ENCODE peak calls at places on chromosomes 4 and X, in ten cellular contexts. P, Y, F, M, W, R, L, H, I and S are unnamed samples. For H3K4me1 and H3K9me3, the result is how much of the 10 kb centered on the place peaks cover.

GRCh38 chr4:24582235-24582863 is 2.0 kb downstream of the DHX15 start:
- DNase-seq in P (no peak), Y (no peak), F (no peak), M (no peak), W (no peak), R (no peak), L (no peak), H (peak), I (no peak), S (no peak)

GRCh38 chr4:23374280-23374679 is 515.6 kb downstream of the PPARGC1A start:
- DNase-seq in P (no peak), Y (no peak), F (no peak), M (no peak), W (no peak), R (no peak), L (no peak), H (no peak), I (no peak), S (no peak)

GRCh38 chrX:15894724-15895123 is 40.1 kb upstream of the AP1S2 start:
- DNase-seq in P (no peak), Y (no peak), F (no peak), M (no peak), W (no peak), R (no peak), L (no peak), H (no peak), I (no peak), S (no peak)

GRCh38 chr4:10080874-10081606 is 35.6 kb downstream of the WDR1 start:
- DNase-seq in P (no peak), Y (peak), F (no peak), M (no peak), W (no peak), R (no peak), L (peak), H (no peak), I (no peak), S (no peak)

GRCh38 chrX:74492720-74493201 is 71.5 kb downstream of the SLC16A2 start:
- DNase-seq in P (peak), Y (no peak), F (no peak), M (no peak), W (peak), R (no peak), L (no peak), H (peak), I (no peak), S (peak)

GRCh38 chrX:24842486-24842885 is 148.8 kb downstream of the POLA1 start:
- DNase-seq in P (no peak), Y (no peak), F (no peak), M (no peak), W (no peak), R (no peak), L (no peak), H (no peak), I (no peak), S (no peak)

GRCh38 chr4:123651127-123651526 is 254.5 kb downstream of the SPRY1 start:
- DNase-seq in P (no peak), Y (no peak), F (no peak), M (no peak), W (no peak), R (no peak), L (no peak), H (peak), I (no peak), S (no peak)

GRCh38 chr4:95248713-95249401 is 299.9 kb downstream of the UNC5C start:
- DNase-seq in P (no peak), Y (no peak), F (no peak), M (no peak), W (no peak), R (no peak), L (no peak), H (no peak), I (no peak), S (no peak)

GRCh38 chr4:70945046-70945445 is 42.9 kb downstream of the MOB1B start:
- DNase-seq in P (no peak), Y (no peak), F (no peak), M (no peak), W (no peak), R (no peak), L (no peak), H (no peak), I (no peak), S (no peak)

GRCh38 chr4:55078987-55079386 is 46.4 kb downstream of the KDR start:
- DNase-seq in P (no peak), Y (no peak), F (peak), M (no peak), W (no peak), R (no peak), L (peak), H (peak), I (no peak), S (no peak)

GRCh38 chr4:16443504-16444088 is 217.3 kb upstream of the TAPT1 start:
- DNase-seq in P (no peak), Y (no peak), F (no peak), M (peak), W (no peak), R (no peak), L (no peak), H (peak), I (no peak), S (no peak)

GRCh38 chr4:26719954-26720552 is 136.2 kb downstream of the TBC1D19 start:
- DNase-seq in P (no peak), Y (no peak), F (no peak), M (peak), W (no peak), R (no peak), L (no peak), H (peak), I (no peak), S (no peak)

GRCh38 chr4:112082954-112083586 is 62.2 kb upstream of the FAM241A start:
- DNase-seq in P (no peak), Y (no peak), F (no peak), M (peak), W (no peak), R (no peak), L (no peak), H (peak), I (peak), S (no peak)

GRCh38 chr4:166839615-166840251 is 394.6 kb downstream of the SPOCK3 start:
- DNase-seq in P (no peak), Y (no peak), F (no peak), M (no peak), W (no peak), R (no peak), L (no peak), H (no peak), I (no peak), S (no peak)

GRCh38 chr4:136078971-136079370 is 1453.3 kb downstream of the PCDH18 start:
- DNase-seq in P (no peak), Y (no peak), F (no peak), M (no peak), W (no peak), R (no peak), L (no peak), H (no peak), I (no peak), S (no peak)

GRCh38 chr4:27702710-27703431 is 842.2 kb downstream of the STIM2 start:
- DNase-seq in P (peak), Y (no peak), F (no peak), M (no peak), W (peak), R (no peak), L (no peak), H (no peak), I (no peak), S (no peak)

GRCh38 chr4:2849267-2850140 is 5.9 kb downstream of the ADD1 start:
- DNase-seq in P (no peak), Y (no peak), F (no peak), M (no peak), W (no peak), R (peak), L (no peak), H (no peak), I (no peak), S (no peak)

GRCh38 chr4:2847297-2847871 is 3.7 kb downstream of the ADD1 start:
- DNase-seq in P (peak), Y (no peak), F (no peak), M (no peak), W (no peak), R (no peak), L (no peak), H (no peak), I (no peak), S (no peak)

GRCh38 chr4:2852481-2852881 is 8.8 kb downstream of the ADD1 start:
- DNase-seq in P (no peak), Y (peak), F (peak), M (no peak), W (no peak), R (peak), L (peak), H (no peak), I (no peak), S (no peak)

GRCh38 chr4:2848449-2848848 is 4.8 kb downstream of the ADD1 start:
- DNase-seq in P (no peak), Y (no peak), F (no peak), M (no peak), W (no peak), R (no peak), L (no peak), H (peak), I (no peak), S (no peak)

DNA sequence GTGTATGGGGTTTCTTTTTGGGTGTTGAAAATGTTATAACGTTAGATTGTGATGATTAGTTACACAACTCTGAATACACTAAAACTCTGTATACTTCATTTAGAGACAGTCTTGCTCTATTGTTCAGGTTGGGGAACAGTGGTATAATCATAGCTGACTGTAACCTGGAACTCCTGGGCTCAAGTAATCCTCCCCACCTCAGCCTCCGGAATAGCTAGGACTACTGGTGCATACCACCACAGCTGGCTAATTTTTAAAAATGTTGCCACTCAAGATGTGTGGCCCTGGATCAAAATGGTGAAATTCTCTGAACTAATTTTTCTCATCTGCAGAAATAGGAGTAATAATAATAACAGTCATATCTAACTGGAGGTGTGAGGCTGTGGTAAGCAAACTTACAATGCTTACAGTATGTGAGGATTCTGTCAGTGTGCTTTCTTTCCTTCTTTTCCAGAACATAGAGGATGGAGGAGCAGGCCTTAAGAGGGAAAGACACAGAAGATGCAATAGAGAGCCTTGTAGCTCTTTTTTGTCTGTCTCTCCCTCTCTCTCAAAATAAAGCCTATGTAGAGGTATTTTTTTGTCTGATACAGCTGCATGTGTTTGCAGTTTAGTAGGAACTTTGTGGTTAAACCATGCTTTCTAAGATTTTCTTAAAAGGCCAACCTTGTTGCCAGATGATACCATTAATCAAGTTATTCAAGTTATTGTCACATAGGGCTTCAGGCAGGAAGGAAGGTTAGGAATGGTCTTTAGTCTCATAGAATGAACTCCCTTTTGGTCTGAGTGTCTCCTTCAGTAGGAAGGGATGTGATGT is 7.5 kb downstream of the ADD1 start:
- DNase-seq in P (no peak), Y (no peak), F (no peak), M (no peak), W (no peak), R (no peak), L (no peak), H (peak), I (no peak), S (peak)
- H3K4me1 ChIP-seq in P (under half), Y (half or more), F (half or more), M (under half), W (under half), R (under half), L (half or more), H (under half), I (under half), S (half or more)

GRCh38 chrX:7111518-7111917 is 36.0 kb upstream of the STS start:
- DNase-seq in P (no peak), Y (no peak), F (no peak), M (no peak), W (no peak), R (no peak), L (no peak), H (no peak), I (no peak), S (no peak)

GRCh38 chrX:7116081-7116480 is 31.4 kb upstream of the STS start:
- DNase-seq in P (no peak), Y (no peak), F (no peak), M (no peak), W (no peak), R (no peak), L (no peak), H (no peak), I (no peak), S (no peak)

GRCh38 chrX:7112071-7112470 is 35.4 kb upstream of the STS start:
- DNase-seq in P (no peak), Y (no peak), F (no peak), M (no peak), W (no peak), R (no peak), L (no peak), H (no peak), I (no peak), S (no peak)

GRCh38 chrX:7117587-7117986 is 29.9 kb upstream of the STS start:
- DNase-seq in P (peak), Y (no peak), F (no peak), M (no peak), W (peak), R (no peak), L (no peak), H (no peak), I (no peak), S (no peak)

DNA sequence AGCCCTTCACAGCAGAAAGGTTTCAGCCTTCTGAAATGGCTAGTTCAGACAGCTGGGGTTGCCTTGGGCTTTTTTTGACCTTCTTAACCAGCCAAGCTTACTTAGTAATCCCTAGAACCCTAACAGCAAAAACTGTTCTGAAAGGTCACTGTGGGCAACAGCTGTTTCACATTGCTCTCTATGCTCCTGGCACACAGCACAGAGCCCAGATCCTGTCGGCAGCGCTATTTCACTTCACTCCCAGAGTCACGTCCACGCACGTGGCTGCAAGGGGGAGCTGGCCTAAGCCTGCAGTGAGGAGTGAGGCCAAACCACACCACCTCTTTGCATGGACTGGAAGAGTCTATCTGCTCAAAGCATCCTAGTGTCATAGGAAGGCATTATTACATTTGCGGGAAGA is 32.0 kb upstream of the STS start:
- DNase-seq in P (no peak), Y (no peak), F (peak), M (no peak), W (no peak), R (no peak), L (no peak), H (peak), I (no peak), S (no peak)
- H3K9me3 ChIP-seq in P (under half), Y (under half), F (under half), M (under half), W (under half), R (under half), L (under half), H (under half), I (under half), S (under half)

GRCh38 chrX:3699841-3700381 is 13.5 kb downstream of the PRKX start:
- DNase-seq in P (no peak), Y (no peak), F (no peak), M (no peak), W (no peak), R (no peak), L (no peak), H (peak), I (no peak), S (no peak)

GRCh38 chrX:3697220-3697684 is 16.2 kb downstream of the PRKX start:
- DNase-seq in P (no peak), Y (no peak), F (no peak), M (no peak), W (no peak), R (no peak), L (no peak), H (no peak), I (no peak), S (no peak)

GRCh38 chrX:3697701-3698279 is 15.7 kb downstream of the PRKX start:
- DNase-seq in P (peak), Y (no peak), F (peak), M (no peak), W (no peak), R (no peak), L (no peak), H (peak), I (no peak), S (no peak)
- H3K4me1 ChIP-seq in P (under half), Y (under half), F (under half), M (under half), W (under half), R (under half), L (under half), H (under half), I (under half), S (under half)

GRCh38 chrX:143095841-143096240 is 70.1 kb downstream of the SPANXN4 start:
- DNase-seq in P (no peak), Y (no peak), F (no peak), M (no peak), W (no peak), R (no peak), L (no peak), H (no peak), I (no peak), S (no peak)
- H3K9me3 ChIP-seq in P (under half), Y (under half), F (under half), M (under half), W (under half), R (under half), L (under half), H (under half), I (under half), S (under half)

DNA sequence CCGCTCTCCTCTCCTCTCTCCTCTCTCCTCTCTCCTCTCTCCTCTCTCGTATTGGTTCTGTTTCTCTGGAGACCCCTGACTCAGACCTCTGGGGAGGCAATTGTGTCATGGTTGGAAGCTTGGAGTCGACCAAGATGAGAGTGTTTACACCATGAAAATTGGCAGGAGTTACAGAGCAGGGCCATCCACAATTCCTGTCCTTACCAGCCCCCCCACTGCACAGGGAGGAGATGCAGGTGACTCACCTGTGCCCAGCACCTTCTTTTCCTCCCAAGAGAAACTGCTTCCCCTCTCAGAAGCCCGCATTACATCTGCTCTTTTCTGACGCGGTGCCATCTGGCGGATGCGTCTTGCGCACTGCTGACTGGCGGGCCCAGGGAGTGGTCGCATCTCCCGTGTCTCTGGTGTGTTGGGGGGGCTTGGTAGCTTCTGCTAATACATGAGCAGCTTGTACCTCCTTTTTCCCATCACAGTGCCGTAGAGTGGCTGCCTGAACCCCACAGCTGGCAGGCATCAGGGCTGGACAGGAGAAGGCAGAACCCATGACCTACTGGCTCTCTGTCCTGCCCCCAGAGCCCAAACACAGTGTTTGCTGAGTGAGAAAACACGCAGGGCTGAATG is 31.4 kb upstream of the GPR78 start:
- DNase-seq in P (peak), Y (no peak), F (no peak), M (no peak), W (no peak), R (no peak), L (no peak), H (no peak), I (peak), S (no peak)
- H3K4me1 ChIP-seq in P (under half), Y (under half), F (under half), M (under half), W (under half), R (under half), L (under half), H (under half), I (under half), S (under half)

GRCh38 chrX:131725001-131725654 is 181.3 kb downstream of the OR13H1 start:
- DNase-seq in P (no peak), Y (no peak), F (no peak), M (no peak), W (no peak), R (no peak), L (no peak), H (no peak), I (no peak), S (no peak)
- H3K9me3 ChIP-seq in P (half or more), Y (under half), F (under half), M (under half), W (under half), R (under half), L (under half), H (under half), I (under half), S (under half)

GRCh38 chrX:132044953-132045352 is 21.9 kb downstream of the STK26 start:
- DNase-seq in P (no peak), Y (no peak), F (no peak), M (no peak), W (no peak), R (no peak), L (no peak), H (peak), I (no peak), S (no peak)

GRCh38 chrX:132041016-132041415 is 17.9 kb downstream of the STK26 start:
- DNase-seq in P (no peak), Y (no peak), F (no peak), M (no peak), W (no peak), R (no peak), L (no peak), H (peak), I (no peak), S (no peak)

GRCh38 chrX:132037479-132037993 is 14.4 kb downstream of the STK26 start:
- DNase-seq in P (no peak), Y (no peak), F (no peak), M (no peak), W (no peak), R (no peak), L (no peak), H (no peak), I (no peak), S (no peak)

GRCh38 chrX:132043977-132044376 is 20.9 kb downstream of the STK26 start:
- DNase-seq in P (no peak), Y (no peak), F (no peak), M (no peak), W (no peak), R (no peak), L (no peak), H (no peak), I (no peak), S (no peak)

GRCh38 chrX:132040066-132040465 is 17.0 kb downstream of the STK26 start:
- DNase-seq in P (no peak), Y (no peak), F (no peak), M (no peak), W (no peak), R (no peak), L (no peak), H (no peak), I (no peak), S (no peak)
- H3K4me1 ChIP-seq in P (under half), Y (under half), F (under half), M (under half), W (under half), R (under half), L (under half), H (under half), I (under half), S (under half)

GRCh38 chrX:122196338-122196737 is 987.7 kb upstream of the GRIA3 start:
- DNase-seq in P (peak), Y (no peak), F (no peak), M (no peak), W (peak), R (no peak), L (no peak), H (no peak), I (no peak), S (no peak)
- H3K9me3 ChIP-seq in P (under half), Y (under half), F (under half), M (under half), W (under half), R (under half), L (under half), H (under half), I (under half), S (under half)

DNA sequence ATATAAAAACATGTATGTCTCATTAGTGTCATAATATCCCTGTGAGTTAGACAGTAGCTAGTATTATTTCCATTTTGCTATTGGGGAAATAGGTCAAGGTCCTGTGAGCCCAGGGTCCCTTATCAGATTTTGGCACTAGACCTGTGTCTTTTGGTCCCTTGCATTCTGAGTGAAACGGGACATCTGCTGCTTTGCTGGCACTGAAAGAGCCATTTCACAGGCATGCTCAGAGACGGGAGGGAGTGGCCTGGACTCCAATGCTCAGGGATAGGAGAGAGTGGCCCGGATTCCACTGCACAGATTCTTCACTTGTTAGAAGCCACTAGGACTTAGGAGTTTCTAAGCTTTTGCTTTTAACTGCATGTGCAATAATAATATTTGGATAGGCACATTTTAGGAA is 177.2 kb downstream of the TSPAN5 start:
- DNase-seq in P (no peak), Y (no peak), F (no peak), M (no peak), W (no peak), R (no peak), L (no peak), H (no peak), I (no peak), S (no peak)
- H3K4me1 ChIP-seq in P (under half), Y (under half), F (under half), M (under half), W (under half), R (under half), L (under half), H (under half), I (half or more), S (under half)